ENCODE peak calls at places on chromosomes 11 and 22, in nine cellular contexts. One of them, this sample, is unnamed.
A peak's percentile ranks its signal among the peaks of the same experiment; 100 is the strongest.

GRCh38 chr11:79561496-79561895 is 120.7 kb upstream of the TENM4 start:
- DNase-seq in NCI-H526: no peak
- DNase-seq in IMR-90: no peak
- DNase-seq in NCI-H187: no peak
- DNase-seq in left ventricle myocardium inferior: no peak
- DNase-seq in NCI-H2029: no peak
- DNase-seq in endothelial cell: no peak
- DNase-seq in ELR: no peak
- DNase-seq in A549: no peak
- DNase-seq in this sample: no peak

GRCh38 chr22:49303061-49303735 is 524.5 kb downstream of the BRD1 start:
- DNase-seq in NCI-H526: no peak
- DNase-seq in IMR-90: no peak
- DNase-seq in NCI-H187: no peak
- DNase-seq in left ventricle myocardium inferior: no peak
- DNase-seq in NCI-H2029: no peak
- DNase-seq in endothelial cell: no peak
- DNase-seq in ELR: no peak
- DNase-seq in A549: no peak
- DNase-seq in this sample: no peak

GRCh38 chr22:36351921-36352774 is 35.6 kb downstream of the MYH9 start:
- DNase-seq in NCI-H526: no peak
- DNase-seq in IMR-90: no peak
- DNase-seq in NCI-H187: no peak
- DNase-seq in left ventricle myocardium inferior: no peak
- DNase-seq in NCI-H2029: no peak
- DNase-seq in endothelial cell: no peak
- DNase-seq in ELR: no peak
- DNase-seq in A549: no peak
- DNase-seq in this sample: no peak

GRCh38 chr11:35463211-35463810 is 44.0 kb upstream of the SLC1A2 start:
- DNase-seq in NCI-H526: no peak
- DNase-seq in IMR-90: no peak
- DNase-seq in NCI-H187: no peak
- DNase-seq in left ventricle myocardium inferior: no peak
- DNase-seq in NCI-H2029: no peak
- DNase-seq in endothelial cell: no peak
- DNase-seq in ELR: no peak
- DNase-seq in A549: no peak
- DNase-seq in this sample: no peak

GRCh38 chr22:48574776-48575566 is 1252.7 kb downstream of the BRD1 start:
- DNase-seq in NCI-H526: peak; percentile 81
- DNase-seq in IMR-90: no peak
- DNase-seq in NCI-H187: no peak
- DNase-seq in left ventricle myocardium inferior: no peak
- DNase-seq in NCI-H2029: peak; percentile 61
- DNase-seq in endothelial cell: peak; percentile 88
- DNase-seq in ELR: no peak
- DNase-seq in A549: peak; percentile 79
- DNase-seq in this sample: peak; percentile 61

GRCh38 chr11:10520562-10520961 is 20.4 kb downstream of the RNF141 start:
- DNase-seq in NCI-H526: no peak
- DNase-seq in IMR-90: no peak
- DNase-seq in NCI-H187: no peak
- DNase-seq in left ventricle myocardium inferior: no peak
- DNase-seq in NCI-H2029: no peak
- DNase-seq in endothelial cell: no peak
- DNase-seq in ELR: no peak
- DNase-seq in A549: no peak
- DNase-seq in this sample: no peak

GRCh38 chr22:29306175-29306829 is at the start of gene GAS2L1:
- DNase-seq in NCI-H526: peak; percentile 82
- DNase-seq in IMR-90: peak; percentile 73
- DNase-seq in NCI-H187: peak; percentile 35
- DNase-seq in left ventricle myocardium inferior: peak; percentile 90
- DNase-seq in NCI-H2029: peak; percentile 49
- DNase-seq in endothelial cell: peak; percentile 88
- DNase-seq in ELR: peak; percentile 85
- DNase-seq in A549: peak; percentile 86
- DNase-seq in this sample: peak; percentile 70

GRCh38 chr11:1505480-1505879 is 18.9 kb upstream of the MOB2 start:
- DNase-seq in NCI-H526: no peak
- DNase-seq in IMR-90: no peak
- DNase-seq in NCI-H187: no peak
- DNase-seq in left ventricle myocardium inferior: peak; percentile 9
- DNase-seq in NCI-H2029: no peak
- DNase-seq in endothelial cell: no peak
- DNase-seq in ELR: no peak
- DNase-seq in A549: no peak
- DNase-seq in this sample: no peak

GRCh38 chr22:40524392-40525249 is 111.9 kb downstream of the MRTFA start:
- DNase-seq in NCI-H526: no peak
- DNase-seq in IMR-90: peak; percentile 54
- DNase-seq in NCI-H187: no peak
- DNase-seq in left ventricle myocardium inferior: no peak
- DNase-seq in NCI-H2029: no peak
- DNase-seq in endothelial cell: no peak
- DNase-seq in ELR: peak; percentile 32
- DNase-seq in A549: no peak
- DNase-seq in this sample: no peak

GRCh38 chr11:3830088-3830487 is 10.7 kb downstream of the RHOG start:
- DNase-seq in NCI-H526: no peak
- DNase-seq in IMR-90: no peak
- DNase-seq in NCI-H187: no peak
- DNase-seq in left ventricle myocardium inferior: no peak
- DNase-seq in NCI-H2029: no peak
- DNase-seq in endothelial cell: no peak
- DNase-seq in ELR: no peak
- DNase-seq in A549: no peak
- DNase-seq in this sample: no peak

GRCh38 chr11:46616551-46617450 is at the start of gene HARBI1:
- DNase-seq in NCI-H526: peak; percentile 95
- DNase-seq in IMR-90: peak; percentile 85
- DNase-seq in NCI-H187: peak; percentile 85
- DNase-seq in left ventricle myocardium inferior: peak; percentile 90
- DNase-seq in NCI-H2029: peak; percentile 86
- DNase-seq in endothelial cell: peak; percentile 89
- DNase-seq in ELR: peak; percentile 90
- DNase-seq in A549: peak; percentile 86
- DNase-seq in this sample: peak; percentile 95

GRCh38 chr11:77152846-77153245 is 24.8 kb downstream of the MYO7A start:
- DNase-seq in NCI-H526: no peak
- DNase-seq in IMR-90: peak; percentile 18
- DNase-seq in NCI-H187: no peak
- DNase-seq in left ventricle myocardium inferior: no peak
- DNase-seq in NCI-H2029: no peak
- DNase-seq in endothelial cell: no peak
- DNase-seq in ELR: no peak
- DNase-seq in A549: no peak
- DNase-seq in this sample: no peak

This sample was measured in stimulated activated naive CD8-positive, alpha-beta T cell treated with anti-CD3 and anti-CD28 coated beads, Interleukin-15, Interleukin-2, amounts not matched to agents 100 U/mL and 50 U/mL, for 24 hours.